ENCODE peak calls at places on chromosome 13, in five cellular contexts. One of them, this sample, is unnamed.

GRCh38 chr13:27117947-27118346 is 53.7 kb downstream of the USP12 start:
- DNase-seq in lower leg skin: no peak
- DNase-seq in AG09309: no peak
- DNase-seq in pancreas: no peak
- DNase-seq in Peyer's patch: no peak
- DNase-seq in this sample: no peak

GRCh38 chr13:44302948-44303575 is 70.6 kb upstream of the SERP2 start:
- DNase-seq in lower leg skin: no peak
- DNase-seq in AG09309: no peak
- DNase-seq in pancreas: no peak
- DNase-seq in Peyer's patch: no peak
- DNase-seq in this sample: no peak

GRCh38 chr13:23558675-23559536 is 11.3 kb upstream of the TNFRSF19 start:
- DNase-seq in lower leg skin: peak
- DNase-seq in AG09309: peak
- DNase-seq in pancreas: no peak
- DNase-seq in Peyer's patch: no peak
- DNase-seq in this sample: no peak

GRCh38 chr13:110254751-110255553 is 52.0 kb downstream of the COL4A1 start:
- DNase-seq in lower leg skin: no peak
- DNase-seq in AG09309: no peak
- DNase-seq in pancreas: no peak
- DNase-seq in Peyer's patch: no peak
- DNase-seq in this sample: no peak

GRCh38 chr13:102461302-102461701 is 59.5 kb upstream of the FGF14 start:
- DNase-seq in lower leg skin: no peak
- DNase-seq in AG09309: no peak
- DNase-seq in pancreas: no peak
- DNase-seq in Peyer's patch: no peak
- DNase-seq in this sample: no peak

GRCh38 chr13:51590966-51591627 is 6.8 kb downstream of the WDFY2 start:
- DNase-seq in lower leg skin: peak
- DNase-seq in AG09309: peak
- DNase-seq in pancreas: no peak
- DNase-seq in Peyer's patch: no peak
- DNase-seq in this sample: no peak

GRCh38 chr13:73661687-73662425 is 472.3 kb downstream of the KLF12 start:
- DNase-seq in lower leg skin: no peak
- DNase-seq in AG09309: no peak
- DNase-seq in pancreas: no peak
- DNase-seq in Peyer's patch: no peak
- DNase-seq in this sample: no peak

GRCh38 chr13:106530209-106530906 is 5.1 kb downstream of the EFNB2 start:
- DNase-seq in lower leg skin: no peak
- DNase-seq in AG09309: no peak
- DNase-seq in pancreas: no peak
- DNase-seq in Peyer's patch: no peak
- DNase-seq in this sample: no peak

GRCh38 chr13:47798906-47799305 is 202.2 kb downstream of the SUCLA2 start:
- DNase-seq in lower leg skin: no peak
- DNase-seq in AG09309: peak
- DNase-seq in pancreas: no peak
- DNase-seq in Peyer's patch: no peak
- DNase-seq in this sample: no peak

GRCh38 chr13:81760316-81760715 is 1419.4 kb upstream of the SPRY2 start:
- DNase-seq in lower leg skin: no peak
- DNase-seq in AG09309: no peak
- DNase-seq in pancreas: no peak
- DNase-seq in Peyer's patch: no peak
- DNase-seq in this sample: no peak

GRCh38 chr13:110116072-110116487 is 190.9 kb downstream of the COL4A1 start:
- DNase-seq in lower leg skin: peak
- DNase-seq in AG09309: no peak
- DNase-seq in pancreas: peak
- DNase-seq in Peyer's patch: peak
- DNase-seq in this sample: peak

GRCh38 chr13:90445179-90445578 is 902.3 kb upstream of the MIR17HG start:
- DNase-seq in lower leg skin: peak
- DNase-seq in AG09309: peak
- DNase-seq in pancreas: no peak
- DNase-seq in Peyer's patch: no peak
- DNase-seq in this sample: no peak

GRCh38 chr13:44739539-44739938 is 163.4 kb upstream of the TSC22D1 start:
- DNase-seq in lower leg skin: no peak
- DNase-seq in AG09309: no peak
- DNase-seq in pancreas: no peak
- DNase-seq in Peyer's patch: no peak
- DNase-seq in this sample: no peak

GRCh38 chr13:44796597-44797517 is 192.4 kb downstream of the NUFIP1 start:
- DNase-seq in lower leg skin: no peak
- DNase-seq in AG09309: no peak
- DNase-seq in pancreas: no peak
- DNase-seq in Peyer's patch: no peak
- DNase-seq in this sample: no peak

GRCh38 chr13:46507978-46508377 is 45.0 kb upstream of the LRCH1 start:
- DNase-seq in lower leg skin: no peak
- DNase-seq in AG09309: no peak
- DNase-seq in pancreas: no peak
- DNase-seq in Peyer's patch: no peak
- DNase-seq in this sample: no peak

GRCh38 chr13:41971848-41972247 is 10.9 kb upstream of the VWA8 start:
- DNase-seq in lower leg skin: no peak
- DNase-seq in AG09309: no peak
- DNase-seq in pancreas: no peak
- DNase-seq in Peyer's patch: no peak
- DNase-seq in this sample: no peak

GRCh38 chr13:25945596-25945995 is 106.2 kb downstream of the SHISA2 start:
- DNase-seq in lower leg skin: no peak
- DNase-seq in AG09309: no peak
- DNase-seq in pancreas: no peak
- DNase-seq in Peyer's patch: no peak
- DNase-seq in this sample: no peak

GRCh38 chr13:110103026-110103425 is 203.9 kb downstream of the COL4A1 start:
- DNase-seq in lower leg skin: no peak
- DNase-seq in AG09309: no peak
- DNase-seq in pancreas: no peak
- DNase-seq in Peyer's patch: no peak
- DNase-seq in this sample: no peak

GRCh38 chr13:30832845-30833332 is 73.2 kb upstream of the MEDAG start:
- DNase-seq in lower leg skin: peak
- DNase-seq in AG09309: no peak
- DNase-seq in pancreas: peak
- DNase-seq in Peyer's patch: peak
- DNase-seq in this sample: no peak

GRCh38 chr13:44160549-44161278 is 212.9 kb upstream of the SERP2 start:
- DNase-seq in lower leg skin: no peak
- DNase-seq in AG09309: no peak
- DNase-seq in pancreas: no peak
- DNase-seq in Peyer's patch: no peak
- DNase-seq in this sample: no peak

GRCh38 chr13:48506092-48506701 is 26.7 kb downstream of the RCBTB2 start:
- DNase-seq in lower leg skin: no peak
- DNase-seq in AG09309: no peak
- DNase-seq in pancreas: no peak
- DNase-seq in Peyer's patch: no peak
- DNase-seq in this sample: no peak

GRCh38 chr13:98889419-98890079 is 88.3 kb downstream of the DOCK9 start:
- DNase-seq in lower leg skin: no peak
- DNase-seq in AG09309: no peak
- DNase-seq in pancreas: no peak
- DNase-seq in Peyer's patch: no peak
- DNase-seq in this sample: no peak

GRCh38 chr13:73521291-73521626 is 462.5 kb downstream of the KLF5 start:
- DNase-seq in lower leg skin: no peak
- DNase-seq in AG09309: no peak
- DNase-seq in pancreas: no peak
- DNase-seq in Peyer's patch: peak
- DNase-seq in this sample: no peak

GRCh38 chr13:73059460-73060250 is 850 bp downstream of the KLF5 start:
- DNase-seq in lower leg skin: no peak
- DNase-seq in AG09309: no peak
- DNase-seq in pancreas: peak
- DNase-seq in Peyer's patch: peak
- DNase-seq in this sample: peak

GRCh38 chr13:22372261-22372660 is 701.4 kb downstream of the FGF9 start:
- DNase-seq in lower leg skin: no peak
- DNase-seq in AG09309: no peak
- DNase-seq in pancreas: no peak
- DNase-seq in Peyer's patch: no peak
- DNase-seq in this sample: no peak

GRCh38 chr13:77545626-77546412 is 10.3 kb downstream of the SCEL start:
- DNase-seq in lower leg skin: no peak
- DNase-seq in AG09309: no peak
- DNase-seq in pancreas: no peak
- DNase-seq in Peyer's patch: no peak
- DNase-seq in this sample: no peak

GRCh38 chr13:99124695-99125334 is 75.8 kb upstream of the UBAC2 start:
- DNase-seq in lower leg skin: no peak
- DNase-seq in AG09309: peak
- DNase-seq in pancreas: no peak
- DNase-seq in Peyer's patch: no peak
- DNase-seq in this sample: no peak

GRCh38 chr13:80047406-80047805 is 293.5 kb downstream of the SPRY2 start:
- DNase-seq in lower leg skin: no peak
- DNase-seq in AG09309: peak
- DNase-seq in pancreas: no peak
- DNase-seq in Peyer's patch: no peak
- DNase-seq in this sample: no peak

GRCh38 chr13:27372896-27373295 is 51.5 kb upstream of the GTF3A start:
- DNase-seq in lower leg skin: no peak
- DNase-seq in AG09309: no peak
- DNase-seq in pancreas: peak
- DNase-seq in Peyer's patch: peak
- DNase-seq in this sample: no peak

GRCh38 chr13:26015276-26015934 is 36.4 kb downstream of the SHISA2 start:
- DNase-seq in lower leg skin: no peak
- DNase-seq in AG09309: no peak
- DNase-seq in pancreas: no peak
- DNase-seq in Peyer's patch: no peak
- DNase-seq in this sample: no peak

GRCh38 chr13:43830481-43830873 is 43.7 kb upstream of the ENOX1 start:
- DNase-seq in lower leg skin: no peak
- DNase-seq in AG09309: peak
- DNase-seq in pancreas: no peak
- DNase-seq in Peyer's patch: no peak
- DNase-seq in this sample: no peak

GRCh38 chr13:33271759-33272158 is 13.8 kb downstream of the STARD13 start:
- DNase-seq in lower leg skin: no peak
- DNase-seq in AG09309: no peak
- DNase-seq in pancreas: no peak
- DNase-seq in Peyer's patch: no peak
- DNase-seq in this sample: no peak

GRCh38 chr13:33274264-33274663 is 11.3 kb downstream of the STARD13 start:
- DNase-seq in lower leg skin: no peak
- DNase-seq in AG09309: no peak
- DNase-seq in pancreas: no peak
- DNase-seq in Peyer's patch: no peak
- DNase-seq in this sample: no peak

GRCh38 chr13:33270906-33271538 is 14.5 kb downstream of the STARD13 start:
- DNase-seq in lower leg skin: no peak
- DNase-seq in AG09309: no peak
- DNase-seq in pancreas: no peak
- DNase-seq in Peyer's patch: no peak
- DNase-seq in this sample: no peak

GRCh38 chr13:33275916-33276315 is 9.6 kb downstream of the STARD13 start:
- DNase-seq in lower leg skin: no peak
- DNase-seq in AG09309: no peak
- DNase-seq in pancreas: no peak
- DNase-seq in Peyer's patch: no peak
- DNase-seq in this sample: no peak

GRCh38 chr13:33272531-33273124 is 12.9 kb downstream of the STARD13 start:
- DNase-seq in lower leg skin: no peak
- DNase-seq in AG09309: no peak
- DNase-seq in pancreas: no peak
- DNase-seq in Peyer's patch: no peak
- DNase-seq in this sample: no peak
- TF ChIP-seq CTCF in lower leg skin: no peak
- TF ChIP-seq CTCF in AG09309: no peak
- TF ChIP-seq CTCF in pancreas: no peak
- TF ChIP-seq CTCF in Peyer's patch: no peak
- TF ChIP-seq CTCF in this sample: no peak

GRCh38 chr13:19633340-19634128 is at the start of gene MPHOSPH8:
- DNase-seq in lower leg skin: peak
- DNase-seq in AG09309: peak
- DNase-seq in pancreas: peak
- DNase-seq in Peyer's patch: peak
- DNase-seq in this sample: peak
- TF ChIP-seq CTCF in lower leg skin: no peak
- TF ChIP-seq CTCF in AG09309: no peak
- TF ChIP-seq CTCF in pancreas: no peak
- TF ChIP-seq CTCF in Peyer's patch: no peak
- TF ChIP-seq CTCF in this sample: no peak

GRCh38 chr13:84574851-84575250 is 692.6 kb upstream of the SLITRK1 start:
- DNase-seq in lower leg skin: no peak
- DNase-seq in AG09309: peak
- DNase-seq in pancreas: no peak
- DNase-seq in Peyer's patch: no peak
- DNase-seq in this sample: no peak
- TF ChIP-seq CTCF in lower leg skin: no peak
- TF ChIP-seq CTCF in AG09309: peak
- TF ChIP-seq CTCF in pancreas: no peak
- TF ChIP-seq CTCF in Peyer's patch: no peak
- TF ChIP-seq CTCF in this sample: no peak

GRCh38 chr13:38641164-38641948 is 45.5 kb upstream of the FREM2 start:
- DNase-seq in lower leg skin: no peak
- DNase-seq in AG09309: no peak
- DNase-seq in pancreas: no peak
- DNase-seq in Peyer's patch: no peak
- DNase-seq in this sample: no peak
- TF ChIP-seq CTCF in lower leg skin: no peak
- TF ChIP-seq CTCF in AG09309: peak
- TF ChIP-seq CTCF in pancreas: peak
- TF ChIP-seq CTCF in Peyer's patch: no peak
- TF ChIP-seq CTCF in this sample: no peak

GRCh38 chr13:92573467-92574057 is 653.0 kb upstream of the GPC6 start:
- DNase-seq in lower leg skin: no peak
- DNase-seq in AG09309: no peak
- DNase-seq in pancreas: no peak
- DNase-seq in Peyer's patch: no peak
- DNase-seq in this sample: no peak
- TF ChIP-seq CTCF in lower leg skin: no peak
- TF ChIP-seq CTCF in AG09309: no peak
- TF ChIP-seq CTCF in pancreas: no peak
- TF ChIP-seq CTCF in Peyer's patch: no peak
- TF ChIP-seq CTCF in this sample: no peak

DNA sequence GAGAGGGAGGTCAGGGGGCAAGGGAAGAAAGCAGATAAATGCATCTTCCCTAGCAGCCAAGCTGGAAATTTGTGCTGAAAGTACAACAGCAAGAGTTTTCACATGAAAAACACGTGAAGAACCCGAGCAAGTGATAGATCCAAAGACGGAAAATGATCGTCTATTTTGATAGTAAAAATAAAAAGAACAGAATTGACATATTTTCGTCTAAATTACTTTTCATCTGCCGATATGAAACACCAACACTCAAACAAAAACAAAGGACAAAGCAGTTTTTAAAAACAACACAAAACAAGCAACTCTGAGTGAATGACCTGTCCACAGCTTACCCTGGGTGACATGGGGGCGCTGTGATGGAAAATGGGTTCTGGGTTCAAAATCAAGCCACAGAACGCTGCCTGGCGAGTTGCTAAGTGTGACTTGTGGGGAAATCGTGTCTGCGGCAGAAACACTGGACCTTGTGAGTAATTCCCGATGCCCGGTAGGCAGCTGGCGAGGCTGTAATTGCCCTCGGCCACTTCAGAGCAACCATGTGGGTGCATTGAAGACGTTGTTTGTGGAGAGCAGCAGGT is 7.3 kb downstream of the SOX1 start:
- DNase-seq in lower leg skin: no peak
- DNase-seq in AG09309: no peak
- DNase-seq in pancreas: no peak
- DNase-seq in Peyer's patch: no peak
- DNase-seq in this sample: no peak
- TF ChIP-seq CTCF in lower leg skin: no peak
- TF ChIP-seq CTCF in AG09309: no peak
- TF ChIP-seq CTCF in pancreas: no peak
- TF ChIP-seq CTCF in Peyer's patch: no peak
- TF ChIP-seq CTCF in this sample: no peak